ENCODE peak calls at places on chromosomes 12 and 14, in six cellular contexts. C is K562, L is SK-N-SH, Y is HCT116, X is GM12878, R is HepG2. V is an unnamed sample. For H3K4me1, the result is how much of the 10 kb centered on the place peaks cover.

GRCh38 chr14:99546230-99546879 is 57.7 kb downstream of the CCDC85C start:
- DNase-seq in C (peak), Y (no peak), L (peak), R (no peak), X (no peak), V (no peak)

GRCh38 chr14:72701610-72702009 is 192.3 kb downstream of the DPF3 start:
- DNase-seq in L (peak), R (no peak), Y (no peak), X (no peak), C (no peak), V (no peak)

GRCh38 chr12:26845057-26845666 is 12.2 kb upstream of the ITPR2 start:
- DNase-seq in L (peak), R (peak), Y (peak), X (no peak), C (no peak), V (peak)

GRCh38 chr12:121513464-121514183 is 67.2 kb downstream of the KDM2B start:
- DNase-seq in Y (peak), R (peak), X (no peak), C (peak), L (peak), V (no peak)

GRCh38 chr12:47786662-47786974 is 13.6 kb downstream of the SLC48A1 start:
- DNase-seq in R (no peak), C (no peak), Y (no peak), X (no peak), L (no peak), V (no peak)

GRCh38 chr12:122421263-122421814 is 1.1 kb downstream of the CLIP1 start:
- DNase-seq in X (no peak), C (peak), Y (no peak), R (peak), L (peak), V (no peak)

GRCh38 chr14:52272375-52272774 is 4.9 kb downstream of the PTGDR start:
- DNase-seq in X (no peak), Y (peak), C (peak), L (no peak), R (no peak), V (no peak)

GRCh38 chr14:100193417-100194357 is 34.2 kb upstream of the DEGS2 start:
- DNase-seq in R (peak), X (no peak), L (peak), Y (no peak), C (peak), V (no peak)

GRCh38 chr12:113889076-113889475 is 77.0 kb downstream of the RBM19 start:
- DNase-seq in C (no peak), X (no peak), R (peak), Y (no peak), L (peak), V (no peak)

GRCh38 chr14:76887196-76887595 is 61.0 kb downstream of the LRRC74A start:
- DNase-seq in Y (no peak), L (no peak), C (no peak), R (no peak), X (no peak), V (no peak)

GRCh38 chr12:127779301-127780045 is 487.5 kb upstream of the TMEM132C start:
- DNase-seq in L (no peak), Y (no peak), X (no peak), R (no peak), C (no peak), V (no peak)

GRCh38 chr14:105885561-105886320 is 359.4 kb downstream of the TMEM121 start:
- DNase-seq in C (no peak), R (no peak), X (no peak), L (no peak), Y (no peak), V (no peak)

GRCh38 chr12:109946505-109946904 is 46.4 kb downstream of the TCHP start:
- DNase-seq in L (no peak), Y (no peak), X (no peak), C (no peak), R (no peak), V (peak)

GRCh38 chr14:68191567-68192321 is 372.2 kb downstream of the RAD51B start:
- DNase-seq in C (no peak), Y (peak), X (no peak), R (peak), L (no peak), V (no peak)

GRCh38 chr12:116534341-116535121 is 24.6 kb upstream of the MAP1LC3B2 start:
- DNase-seq in Y (no peak), C (peak), L (peak), R (no peak), X (no peak), V (no peak)

GRCh38 chr14:49933128-49933527 is 40.2 kb downstream of the ARF6 start:
- DNase-seq in C (no peak), L (no peak), Y (no peak), R (no peak), X (no peak), V (no peak)

GRCh38 chr12:54680374-54680773 is 32.2 kb upstream of the DCD start:
- DNase-seq in Y (peak), X (no peak), R (peak), L (peak), C (peak), V (peak)

GRCh38 chr12:53806689-53807088 is 54.9 kb upstream of the CISTR start:
- DNase-seq in L (no peak), Y (no peak), X (no peak), C (no peak), R (no peak), V (no peak)

GRCh38 chr12:41288188-41288811 is 100.2 kb downstream of the PDZRN4 start:
- DNase-seq in C (no peak), Y (no peak), R (no peak), X (no peak), L (no peak), V (no peak)

GRCh38 chr12:111588010-111588409 is 11.1 kb downstream of the ATXN2 start:
- DNase-seq in C (no peak), Y (no peak), L (no peak), X (no peak), R (no peak), V (no peak)
- H3K4me1 ChIP-seq in C (under half), Y (under half), L (under half), X (under half), R (half or more), V (under half)

GRCh38 chr14:61749867-61750266 is 12.4 kb upstream of the SNAPC1 start:
- DNase-seq in R (peak), Y (no peak), L (no peak), C (peak), X (no peak), V (no peak)
- TF ChIP-seq YY1 in R (no peak), Y (no peak), L (no peak), C (no peak), X (no peak), V (no peak)

GRCh38 chr12:79691299-79692248 is 810 bp upstream of the PAWR start:
- DNase-seq in C (no peak), X (no peak), L (peak), R (peak), Y (no peak), V (no peak)

GRCh38 chr12:79689477-79690155 is 1.1 kb downstream of the PAWR start:
- DNase-seq in L (peak), R (peak), C (no peak), X (no peak), Y (no peak), V (no peak)

GRCh38 chr12:79690606-79691298 is at the start of gene PAWR:
- DNase-seq in C (no peak), R (peak), X (no peak), L (peak), Y (peak), V (peak)

GRCh38 chr12:79689041-79689476 is 1.7 kb downstream of the PAWR start:
- DNase-seq in Y (no peak), L (no peak), R (peak), X (no peak), C (no peak), V (no peak)

GRCh38 chr12:79690156-79690605 is 583 bp downstream of the PAWR start:
- DNase-seq in X (no peak), R (peak), Y (no peak), L (peak), C (no peak), V (no peak)
- H3K9ac ChIP-seq in X (peak), R (peak), Y (peak), L (peak), C (no peak), V (peak)

DNA sequence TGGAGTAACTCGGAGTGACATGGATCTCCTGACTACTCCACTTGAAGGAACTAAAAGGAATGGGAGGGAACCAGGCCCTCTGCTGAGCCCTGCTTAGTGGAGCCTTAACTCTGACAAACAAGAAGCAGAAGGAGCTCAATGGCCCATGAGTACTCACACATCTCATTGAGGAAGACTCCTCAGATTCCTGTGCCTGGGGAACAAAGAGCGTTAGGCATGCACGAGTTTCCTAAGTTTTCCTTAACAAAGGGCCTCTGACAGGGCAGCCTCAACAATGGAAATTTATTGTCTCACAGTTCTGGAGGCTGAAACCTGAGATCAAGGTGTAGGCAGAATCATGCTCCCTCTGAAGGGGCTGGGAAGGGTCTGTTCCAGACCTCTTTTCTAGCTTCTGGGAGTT is 185.7 kb upstream of the NTF3 start:
- DNase-seq in L (no peak), C (no peak), X (no peak), R (no peak), Y (no peak), V (peak)
- H3K4me1 ChIP-seq in L (under half), C (under half), X (under half), R (under half), Y (under half), V (under half)

DNA sequence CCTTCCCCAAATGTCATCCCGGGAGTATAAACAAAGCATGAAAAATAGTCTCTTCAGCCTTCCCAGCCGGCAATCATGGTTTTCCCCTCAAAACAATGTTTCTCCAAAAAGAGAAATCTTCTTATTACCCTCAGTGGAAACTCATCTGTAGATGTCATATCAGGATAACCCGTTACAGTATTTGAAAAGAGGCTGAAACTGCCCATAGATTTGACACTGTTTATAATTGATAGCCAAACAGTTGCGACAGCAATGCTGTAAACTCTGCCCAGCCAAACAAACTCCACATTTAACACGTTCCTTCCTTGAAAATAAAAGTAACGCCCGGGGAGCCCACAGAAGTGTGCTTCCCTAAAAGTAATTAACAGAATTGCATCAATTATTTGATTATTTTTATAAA is 201.3 kb upstream of the FOXN3 start:
- DNase-seq in Y (no peak), C (no peak), L (peak), R (peak), X (no peak), V (no peak)
- TF ChIP-seq YY1 in Y (no peak), C (no peak), L (no peak), R (no peak), X (no peak), V (no peak)

GRCh38 chr12:12682284-12682683 is 13.7 kb downstream of the GPR19 start:
- DNase-seq in Y (no peak), R (no peak), X (no peak), L (no peak), C (no peak), V (no peak)

GRCh38 chr12:12685305-12685704 is 10.7 kb downstream of the GPR19 start:
- DNase-seq in R (no peak), Y (no peak), L (no peak), C (no peak), X (no peak), V (peak)

GRCh38 chr12:12684375-12685106 is 11.4 kb downstream of the GPR19 start:
- DNase-seq in L (peak), X (no peak), Y (no peak), R (peak), C (peak), V (peak)

GRCh38 chr12:12683725-12684124 is 12.3 kb downstream of the GPR19 start:
- DNase-seq in X (no peak), R (no peak), L (no peak), C (no peak), Y (no peak), V (no peak)

DNA sequence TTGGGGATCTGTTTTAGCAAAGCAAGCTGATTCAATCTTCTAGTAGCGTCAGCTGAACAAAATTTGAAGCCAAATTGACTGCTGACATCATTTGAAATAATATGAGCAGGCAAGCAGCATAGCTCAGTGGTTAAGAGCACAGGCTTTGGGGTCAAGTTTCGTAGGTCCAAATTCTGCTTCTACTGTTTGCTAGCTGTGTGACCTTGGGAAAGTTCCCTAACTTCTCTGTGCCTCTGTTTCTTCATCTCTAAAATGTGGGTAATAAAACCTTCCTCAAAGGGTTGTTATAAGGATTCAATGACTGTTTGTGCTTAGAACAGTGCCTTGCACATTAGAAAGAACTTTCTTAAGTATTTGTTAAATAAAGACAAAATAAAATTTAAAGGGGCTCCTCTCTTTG is 12.7 kb downstream of the GPR19 start:
- DNase-seq in R (no peak), Y (no peak), L (no peak), X (no peak), C (no peak), V (no peak)
- H3K9ac ChIP-seq in R (no peak), Y (no peak), L (no peak), X (no peak), C (no peak), V (peak)

GRCh38 chr14:36518586-36519430 is 1.2 kb downstream of the NKX2-1 start:
- DNase-seq in C (no peak), Y (no peak), L (peak), R (no peak), X (no peak), V (no peak)

GRCh38 chr14:36519431-36520321 is at the start of gene NKX2-1:
- DNase-seq in L (peak), R (no peak), X (no peak), C (no peak), Y (no peak), V (no peak)

GRCh38 chr14:36516719-36517241 is 3.3 kb downstream of the NKX2-1 start:
- DNase-seq in L (peak), Y (no peak), R (no peak), C (no peak), X (no peak), V (no peak)

GRCh38 chr14:36517242-36518030 is 2.6 kb downstream of the NKX2-1 start:
- DNase-seq in C (no peak), X (no peak), L (peak), R (no peak), Y (no peak), V (no peak)

DNA sequence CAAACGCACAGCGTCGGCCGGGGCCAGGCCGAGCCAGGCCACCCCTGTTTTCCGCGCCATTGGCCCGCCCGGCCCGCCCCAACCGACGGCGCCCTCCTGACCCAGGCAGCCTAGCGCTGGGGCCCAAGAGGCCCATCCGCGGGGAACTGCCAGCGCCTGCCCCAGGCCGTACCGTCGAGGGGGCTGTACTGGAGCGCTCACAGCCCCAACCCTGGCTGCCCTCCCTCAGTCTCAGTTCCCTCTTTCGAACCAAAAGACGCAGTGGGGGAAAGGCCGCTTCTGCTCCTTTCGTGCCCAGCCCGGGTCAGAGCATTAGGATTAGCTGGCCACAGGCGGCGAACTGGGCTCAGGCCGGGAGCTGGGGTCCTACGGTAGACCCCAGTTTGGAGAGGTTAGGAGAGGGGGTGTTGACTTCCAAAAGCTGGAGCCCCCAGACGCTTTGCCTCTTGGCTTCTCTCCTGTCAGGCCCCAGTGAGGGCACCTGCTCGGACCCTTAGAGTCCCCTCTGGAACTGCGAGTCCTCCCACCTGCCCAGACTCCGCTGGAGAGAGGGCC is 1.9 kb downstream of the NKX2-1 start:
- DNase-seq in R (no peak), X (no peak), C (no peak), L (peak), Y (no peak), V (no peak)
- H3K4me1 ChIP-seq in R (under half), X (under half), C (under half), L (under half), Y (under half), V (under half)